ENCODE peak calls at places on chromosome 13, in nine cellular contexts. S is AG09309, K is body of pancreas, N is foreskin fibroblast, U is astrocyte of the spinal cord, E is epithelial cell of proximal tubule, I is pancreas, Y is tibial nerve, J is psoas muscle. G is an unnamed sample.

GRCh38 chr13:76425930-76426329 is 460.3 kb downstream of the KCTD12 start:
- DNase-seq in I (no peak), U (peak; percentile 76), Y (no peak), J (no peak), S (peak; percentile 17), N (peak; percentile 93), K (no peak), E (no peak), G (peak; percentile 77)

GRCh38 chr13:68056816-68057710 is 826.9 kb upstream of the PCDH9 start:
- DNase-seq in K (peak; percentile 8), U (peak; percentile 88), I (no peak), N (no peak), E (peak; percentile 59), S (no peak), Y (no peak), J (no peak), G (peak; percentile 54)

GRCh38 chr13:63944896-63945295 is 2529.2 kb upstream of the PCDH20 start:
- DNase-seq in J (no peak), K (no peak), Y (no peak), U (no peak), N (no peak), E (no peak), S (no peak), I (no peak), G (no peak)

GRCh38 chr13:85313761-85314503 is 485.3 kb downstream of the SLITRK6 start:
- DNase-seq in U (peak; percentile 59), K (no peak), Y (no peak), E (no peak), N (peak; percentile 83), I (no peak), S (peak; percentile 2), J (no peak), G (no peak)

GRCh38 chr13:46544811-46545210 is 8.2 kb upstream of the LRCH1 start:
- DNase-seq in S (no peak), J (no peak), I (no peak), Y (no peak), E (no peak), U (no peak), K (no peak), N (no peak), G (no peak)

GRCh38 chr13:95536629-95537241 is 15.8 kb upstream of the CLDN10 start:
- DNase-seq in I (peak; percentile 73), S (peak; percentile 5), N (peak; percentile 55), K (peak; percentile 74), U (peak; percentile 54), J (no peak), E (no peak), Y (no peak), G (peak; percentile 59)

GRCh38 chr13:113297370-113297871 is 382 bp downstream of the LAMP1 start:
- DNase-seq in U (peak; percentile 4), N (peak; percentile 28), Y (no peak), I (peak; percentile 40), K (peak; percentile 19), E (no peak), S (no peak), J (no peak), G (peak; percentile 11)

GRCh38 chr13:45482571-45483173 is 17.9 kb downstream of the COG3 start:
- DNase-seq in K (no peak), Y (no peak), I (no peak), J (no peak), U (peak; percentile 38), E (no peak), S (no peak), N (peak; percentile 29), G (peak; percentile 46)

GRCh38 chr13:106916329-106916728 is 348.4 kb upstream of the ARGLU1 start:
- DNase-seq in I (no peak), J (no peak), U (no peak), N (peak; percentile 74), S (no peak), E (no peak), K (no peak), Y (no peak), G (no peak)

GRCh38 chr13:93147293-93147645 is 79.3 kb upstream of the GPC6 start:
- DNase-seq in S (no peak), K (no peak), I (no peak), U (no peak), Y (no peak), J (no peak), E (no peak), N (no peak), G (no peak)

GRCh38 chr13:99055286-99056073 is 77.6 kb upstream of the DOCK9 start:
- DNase-seq in U (no peak), S (no peak), N (no peak), E (no peak), J (no peak), Y (no peak), I (no peak), K (no peak), G (no peak)

GRCh38 chr13:113491418-113491883 is 940 bp upstream of the DCUN1D2 start:
- DNase-seq in E (no peak), Y (no peak), U (peak; percentile 29), K (peak; percentile 47), S (no peak), I (peak; percentile 42), N (peak; percentile 66), J (peak; percentile 67), G (peak; percentile 36)

GRCh38 chr13:98986226-98986846 is 8.5 kb upstream of the DOCK9 start:
- DNase-seq in Y (no peak), K (peak; percentile 23), J (no peak), S (no peak), E (no peak), N (no peak), I (no peak), U (no peak), G (no peak)

GRCh38 chr13:114102521-114103288 is 29.7 kb downstream of the RASA3 start:
- DNase-seq in E (no peak), S (no peak), U (no peak), N (no peak), I (no peak), K (peak; percentile 4), Y (no peak), J (peak; percentile 50), G (no peak)

GRCh38 chr13:107838592-107839161 is 376.7 kb downstream of the LIG4 start:
- DNase-seq in N (no peak), E (no peak), S (no peak), I (no peak), J (no peak), K (no peak), U (no peak), Y (no peak), G (no peak)

GRCh38 chr13:113209880-113210421 is 538 bp downstream of the CUL4A start:
- DNase-seq in J (peak; percentile 77), K (peak; percentile 72), I (peak; percentile 57), S (no peak), Y (no peak), E (no peak), U (peak; percentile 45), N (peak; percentile 59), G (peak; percentile 62)

GRCh38 chr13:99617474-99618255 is 116.4 kb downstream of the TM9SF2 start:
- DNase-seq in I (no peak), E (no peak), J (no peak), U (peak; percentile 48), N (peak; percentile 82), S (peak; percentile 69), Y (peak; percentile 41), K (no peak), G (peak; percentile 73)

GRCh38 chr13:88601949-88602348 is 930.8 kb downstream of the SLITRK5 start:
- DNase-seq in J (no peak), Y (no peak), I (no peak), E (no peak), U (no peak), K (no peak), S (no peak), N (no peak), G (no peak)

DNA sequence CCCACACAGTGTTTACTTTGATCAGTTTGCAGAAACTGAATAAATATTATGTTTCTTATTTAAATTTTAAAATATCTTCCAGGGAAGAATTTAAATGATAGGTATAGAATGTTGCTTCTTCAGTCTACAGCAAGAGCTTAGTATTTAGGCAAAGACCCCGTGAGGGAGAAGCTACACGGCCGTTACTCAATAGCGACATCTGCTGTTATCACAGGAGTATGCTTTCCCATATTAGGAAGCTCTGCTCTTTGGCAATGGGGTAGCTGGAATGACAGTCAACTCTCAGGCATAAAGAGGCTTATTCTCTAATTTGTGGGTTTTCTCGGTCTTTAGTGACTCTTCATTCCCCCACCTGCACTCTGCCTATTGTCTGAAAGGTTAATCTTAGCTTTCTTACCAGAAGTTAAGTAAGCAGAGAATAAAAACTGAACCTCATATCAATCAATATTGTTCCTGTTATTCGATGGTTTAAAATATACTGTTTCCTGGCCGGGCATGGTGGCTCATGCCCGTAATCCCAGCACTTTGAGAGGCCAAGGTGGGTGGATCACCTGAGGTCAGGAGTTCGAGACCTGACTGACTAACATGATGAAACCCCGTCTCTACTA is 13.2 kb upstream of the LHFPL6 start:
- DNase-seq in S (no peak), I (peak; percentile 33), E (no peak), U (peak; percentile 73), Y (peak; percentile 53), J (no peak), N (peak; percentile 83), K (peak; percentile 40), G (peak; percentile 84)
- H3K4me3 ChIP-seq in S (no peak overlapping the region), I (no peak overlapping the region), E (no peak overlapping the region), U (no peak overlapping the region), Y (no peak overlapping the region), J (no peak overlapping the region), N (no peak overlapping the region), K (no peak overlapping the region), G (no peak overlapping the region)

GRCh38 chr13:27006519-27007161 is 165.0 kb downstream of the USP12 start:
- DNase-seq in U (no peak), N (peak; percentile 70), E (no peak), J (no peak), S (no peak), K (peak; percentile 59), Y (no peak), I (peak; percentile 33), G (peak; percentile 33)
- TF ChIP-seq CTCF in U (no peak), N (no peak), E (no peak), J (no peak), S (no peak), K (no peak), Y (no peak), I (no peak), G (no peak)

DNA sequence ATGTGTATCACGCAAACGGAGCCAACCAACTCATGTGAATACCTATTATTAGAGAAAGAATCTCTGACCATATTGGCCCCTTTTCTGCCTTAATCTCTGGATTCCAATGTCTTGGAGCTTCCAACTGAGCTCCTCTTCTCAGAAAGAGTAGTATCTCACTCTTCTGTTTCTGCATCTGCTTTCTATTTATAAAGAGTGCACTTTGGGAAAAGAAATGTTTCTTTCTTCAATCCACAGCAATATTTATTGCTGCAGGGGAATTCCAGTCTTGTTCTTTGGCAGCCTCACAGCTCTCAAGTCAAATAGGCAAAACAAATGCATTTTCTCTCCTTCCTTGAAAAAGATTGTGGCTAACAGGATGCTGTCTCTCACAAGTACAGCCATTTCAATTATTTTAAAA is 125.5 kb upstream of the NBEA start:
- DNase-seq in E (no peak), I (no peak), U (peak; percentile 26), N (peak; percentile 11), J (no peak), K (no peak), S (peak; percentile 4), Y (no peak), G (peak; percentile 3)
- H3K4me3 ChIP-seq in E (no peak overlapping the region), I (no peak overlapping the region), U (no peak overlapping the region), N (no peak overlapping the region), J (no peak overlapping the region), K (no peak overlapping the region), S (no peak overlapping the region), Y (no peak overlapping the region), G (no peak overlapping the region)

DNA sequence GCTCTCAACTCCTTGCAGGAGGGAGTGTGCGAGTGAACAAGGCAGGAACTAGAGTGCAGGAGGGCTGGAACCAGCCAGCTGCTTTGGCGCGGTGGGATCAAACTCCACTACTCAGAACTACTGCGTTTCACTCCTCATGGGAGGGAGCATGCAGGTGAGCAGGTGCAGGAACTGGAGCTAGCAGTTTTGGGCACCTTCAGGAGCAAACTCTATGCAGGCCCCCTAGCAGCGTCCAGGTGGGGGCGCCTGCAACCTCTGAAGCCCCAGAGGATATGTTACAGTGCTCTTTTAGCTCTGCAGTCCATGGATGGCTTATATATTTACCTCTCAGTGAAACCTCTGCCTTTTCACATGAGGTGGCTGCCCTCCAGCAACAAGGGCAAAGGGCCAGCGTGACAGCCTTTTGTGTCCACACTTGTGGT is 1303.4 kb downstream of the PCDH9 start:
- DNase-seq in K (peak; percentile 60), N (peak; percentile 33), J (peak; percentile 28), S (no peak), U (no peak), E (no peak), I (peak; percentile 35), Y (no peak), G (no peak)
- TF ChIP-seq CTCF in K (peak; percentile 24), N (peak; percentile 11), J (no peak), S (peak; percentile 35), U (peak; percentile 6), E (peak; percentile 61), I (no peak), Y (no peak), G (peak; percentile 29)